ENCODE peak calls at places on chromosomes 12 and 14, in seven cellular contexts. Y, X, F, E, G, U and W are unnamed samples.

GRCh38 chr12:83172441-83172840 is 485.7 kb downstream of the TMTC2 start:
- DNase-seq in Y (no peak), X (peak; percentile 3), F (no peak), E (no peak), G (no peak), U (no peak), W (no peak)

GRCh38 chr12:129571901-129572494 is 331.8 kb downstream of the TMEM132D start:
- DNase-seq in Y (no peak), X (no peak), F (no peak), E (no peak), G (no peak), U (no peak), W (no peak)

GRCh38 chr14:104794099-104794498 is 1.4 kb downstream of the AKT1 start:
- DNase-seq in Y (peak; percentile 27), X (peak; percentile 71), F (peak; percentile 69), E (no peak), G (no peak), U (no peak), W (peak; percentile 79)

GRCh38 chr12:53725824-53726223 is 1.4 kb downstream of the CALCOCO1 start:
- DNase-seq in Y (no peak), X (peak; percentile 19), F (peak; percentile 9), E (no peak), G (no peak), U (no peak), W (no peak)

GRCh38 chr14:70086685-70087379 is 101.9 kb downstream of the SLC8A3 start:
- DNase-seq in Y (no peak), X (peak; percentile 72), F (no peak), E (no peak), G (no peak), U (peak; percentile 26), W (peak; percentile 64)

GRCh38 chr12:108305520-108305919 is 33.6 kb downstream of the CMKLR1 start:
- DNase-seq in Y (no peak), X (peak; percentile 86), F (peak; percentile 98), E (peak; percentile 92), G (no peak), U (no peak), W (peak; percentile 51)

GRCh38 chr12:132986885-132987225 is 688 bp downstream of the ZNF26 start:
- DNase-seq in Y (no peak), X (peak; percentile 12), F (no peak), E (no peak), G (no peak), U (no peak), W (no peak)

GRCh38 chr12:53761306-53761705 is 9.5 kb upstream of the CISTR start:
- DNase-seq in Y (no peak), X (no peak), F (no peak), E (no peak), G (no peak), U (no peak), W (no peak)

GRCh38 chr12:109797905-109798669 is 35.1 kb downstream of the TRPV4 start:
- DNase-seq in Y (no peak), X (no peak), F (no peak), E (no peak), G (no peak), U (peak; percentile 17), W (no peak)

GRCh38 chr12:8890313-8891084 is 23.8 kb upstream of the PHC1 start:
- DNase-seq in Y (peak; percentile 66), X (peak; percentile 68), F (peak; percentile 6), E (no peak), G (peak; percentile 2), U (no peak), W (peak; percentile 62)